ENCODE peak calls at places on chromosomes 13 and 19, in five cellular contexts. D, O, T, Y and W are unnamed samples. For H3K4me1, the result is how much of the 10 kb centered on the place peaks cover.

GRCh38 chr19:58406818-58407657 is 1.4 kb upstream of the ZNF584 start:
- DNase-seq in D (no peak), O (no peak), T (no peak), Y (no peak), W (no peak)

GRCh38 chr19:55640043-55640576 is 692 bp upstream of the ZNF580 start:
- DNase-seq in D (peak), O (peak), T (peak), Y (peak), W (peak)

GRCh38 chr19:44747739-44748425 is 626 bp upstream of the BCL3 start:
- DNase-seq in D (peak), O (peak), T (peak), Y (peak), W (peak)

GRCh38 chr19:658916-659839 is 3.8 kb downstream of the RNF126 start:
- DNase-seq in D (peak), O (peak), T (no peak), Y (peak), W (no peak)

GRCh38 chr13:51874651-51875050 is 12.9 kb downstream of the CCDC70 start:
- DNase-seq in D (no peak), O (no peak), T (no peak), Y (no peak), W (no peak)

GRCh38 chr13:21529102-21529893 is 70.2 kb upstream of the ZDHHC20 start:
- DNase-seq in D (no peak), O (no peak), T (no peak), Y (no peak), W (no peak)

GRCh38 chr19:925912-926594 is at the start of gene ARID3A:
- DNase-seq in D (peak), O (peak), T (peak), Y (peak), W (peak)

GRCh38 chr13:79385694-79386093 is 20.4 kb downstream of the RBM26 start:
- DNase-seq in D (no peak), O (no peak), T (no peak), Y (no peak), W (no peak)

DNA sequence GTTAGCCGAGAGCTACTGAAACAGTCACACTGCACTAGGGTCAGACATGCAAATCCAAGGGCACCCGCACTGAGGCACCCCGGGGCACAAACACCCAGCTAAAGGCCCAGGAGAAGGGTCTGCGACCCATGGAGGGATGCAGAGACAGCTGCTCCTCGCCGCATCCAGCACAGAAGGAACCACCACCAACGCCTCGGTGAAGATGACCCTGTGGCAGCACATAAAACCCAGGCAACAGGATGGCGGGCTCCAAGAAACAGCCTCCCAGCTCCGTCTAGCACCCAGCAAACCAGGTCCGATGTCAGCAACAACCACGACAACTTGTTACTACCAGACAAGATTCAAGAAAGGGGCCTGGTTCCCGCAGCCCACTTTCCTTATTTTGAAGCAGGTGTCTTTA is 82.1 kb downstream of the STK24 start:
- DNase-seq in D (no peak), O (no peak), T (no peak), Y (no peak), W (no peak)
- H3K4me1 ChIP-seq in D (half or more), O (under half), T (half or more), Y (half or more), W (under half)

GRCh38 chr19:15507068-15508034 is 974 bp upstream of the CYP4F22 start:
- DNase-seq in D (no peak), O (no peak), T (no peak), Y (no peak), W (no peak)
- H3K4me3 ChIP-seq in D (no peak), O (no peak), T (no peak), Y (no peak), W (no peak)

DNA sequence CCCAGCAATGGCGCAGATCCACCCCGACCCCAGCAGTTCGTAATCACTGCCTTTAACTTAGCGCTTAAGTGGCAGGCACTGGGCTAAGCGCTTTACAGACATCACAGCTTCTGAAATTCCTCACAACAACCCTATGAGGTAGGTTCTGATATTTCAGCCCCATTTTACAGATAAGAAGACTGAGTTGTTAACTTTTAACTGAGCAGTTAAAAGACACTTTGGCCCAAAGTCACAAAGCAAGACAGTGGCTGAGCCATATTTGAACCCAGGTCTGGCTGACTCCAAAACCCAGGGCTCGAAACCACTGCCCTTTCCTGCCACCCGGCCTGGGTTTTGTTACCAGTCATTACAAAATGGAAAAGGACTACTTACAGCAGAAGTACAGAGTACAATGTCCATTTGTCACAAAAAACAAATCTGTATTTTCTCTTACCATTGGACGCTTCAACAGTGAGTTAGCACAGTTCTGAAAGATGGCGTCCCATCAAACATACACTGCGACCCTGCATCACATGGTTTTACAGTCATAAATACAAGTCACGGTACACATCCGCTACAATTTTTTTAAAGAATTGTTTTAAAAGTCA is 8.5 kb downstream of the HNRNPL start:
- DNase-seq in D (no peak), O (no peak), T (no peak), Y (no peak), W (no peak)
- H3K27ac ChIP-seq in D (no peak), O (peak), T (no peak), Y (peak), W (no peak)

GRCh38 chr13:28470286-28470685 is 24.6 kb downstream of the FLT1 start:
- DNase-seq in D (no peak), O (peak), T (no peak), Y (no peak), W (no peak)

GRCh38 chr13:28471408-28471807 is 23.5 kb downstream of the FLT1 start:
- DNase-seq in D (no peak), O (no peak), T (no peak), Y (no peak), W (no peak)

GRCh38 chr13:28474491-28475134 is 20.3 kb downstream of the FLT1 start:
- DNase-seq in D (no peak), O (no peak), T (no peak), Y (no peak), W (no peak)

GRCh38 chr13:28475916-28476725 is 18.8 kb downstream of the FLT1 start:
- DNase-seq in D (no peak), O (peak), T (no peak), Y (no peak), W (no peak)

GRCh38 chr13:28473044-28473443 is 21.9 kb downstream of the FLT1 start:
- DNase-seq in D (no peak), O (no peak), T (no peak), Y (no peak), W (no peak)
- H3K4me1 ChIP-seq in D (half or more), O (under half), T (under half), Y (under half), W (half or more)

GRCh38 chr13:110102053-110102452 is 204.9 kb downstream of the COL4A1 start:
- DNase-seq in D (no peak), O (no peak), T (no peak), Y (no peak), W (no peak)
- H3K4me3 ChIP-seq in D (no peak), O (no peak), T (no peak), Y (no peak), W (no peak)

GRCh38 chr19:35076026-35076370 is 34.5 kb downstream of the HPN start:
- DNase-seq in D (no peak), O (no peak), T (no peak), Y (no peak), W (no peak)
- H3K27ac ChIP-seq in D (no peak), O (no peak), T (no peak), Y (no peak), W (no peak)